ENCODE peak calls at places on chromosomes 4 and X, in ten cellular contexts. T, W, P, J, Z, F, S, X, C and G are unnamed samples.

GRCh38 chrX:77009691-77010090 is 437.5 kb upstream of the FGF16 start:
- DNase-seq in T (no peak), W (no peak), P (no peak), J (no peak), Z (no peak), F (peak), S (no peak), X (no peak), C (no peak), G (no peak)

GRCh38 chr4:185580699-185581098 is 45.4 kb upstream of the PDLIM3 start:
- DNase-seq in T (no peak), W (no peak), P (no peak), J (no peak), Z (no peak), F (no peak), S (no peak), X (no peak), C (no peak), G (no peak)

GRCh38 chr4:15238720-15239119 is 189.1 kb upstream of the C1QTNF7 start:
- DNase-seq in T (no peak), W (peak), P (no peak), J (no peak), Z (peak), F (peak), S (peak), X (no peak), C (no peak), G (no peak)

GRCh38 chr4:86011117-86011516 is 348.7 kb downstream of the MAPK10 start:
- DNase-seq in T (peak), W (no peak), P (no peak), J (no peak), Z (no peak), F (peak), S (no peak), X (no peak), C (no peak), G (no peak)

GRCh38 chrX:38941675-38942074 is 140.4 kb downstream of the MID1IP1 start:
- DNase-seq in T (no peak), W (no peak), P (no peak), J (no peak), Z (no peak), F (peak), S (no peak), X (no peak), C (no peak), G (no peak)

GRCh38 chrX:20995829-20996228 is 378.4 kb upstream of the CNKSR2 start:
- DNase-seq in T (no peak), W (no peak), P (no peak), J (no peak), Z (no peak), F (no peak), S (no peak), X (no peak), C (no peak), G (no peak)

GRCh38 chrX:41526925-41527324 is 79.8 kb downstream of the NYX start:
- DNase-seq in T (no peak), W (peak), P (no peak), J (no peak), Z (no peak), F (no peak), S (peak), X (no peak), C (no peak), G (no peak)

GRCh38 chr4:2141022-2141761 is 82.1 kb downstream of the NAT8L start:
- DNase-seq in T (no peak), W (no peak), P (no peak), J (no peak), Z (no peak), F (no peak), S (no peak), X (no peak), C (no peak), G (no peak)

GRCh38 chrX:68396953-68397352 is 36.3 kb downstream of the OPHN1 start:
- DNase-seq in T (peak), W (no peak), P (no peak), J (no peak), Z (no peak), F (peak), S (no peak), X (no peak), C (no peak), G (no peak)

GRCh38 chr4:146379744-146380143 is 142.0 kb downstream of the SLC10A7 start:
- DNase-seq in T (no peak), W (no peak), P (no peak), J (no peak), Z (no peak), F (peak), S (no peak), X (no peak), C (no peak), G (no peak)

GRCh38 chr4:135371137-135371536 is 1169.5 kb upstream of the PABPC4L start:
- DNase-seq in T (no peak), W (no peak), P (no peak), J (no peak), Z (peak), F (no peak), S (no peak), X (no peak), C (no peak), G (no peak)

GRCh38 chr4:8319731-8320385 is 50.3 kb downstream of the HTRA3 start:
- DNase-seq in T (no peak), W (no peak), P (no peak), J (no peak), Z (peak), F (peak), S (no peak), X (no peak), C (peak), G (no peak)